ENCODE peak calls at places on chromosomes 12 and 14, in six cellular contexts. B, Z, N, X, H and P are unnamed samples. For H3K36me3, the result is how much of the 10 kb centered on the place peaks cover.

GRCh38 chr12:100290016-100290415 is 23.0 kb downstream of the SCYL2 start:
- DNase-seq in B (no peak), Z (no peak), N (no peak), X (no peak), H (no peak), P (no peak)

GRCh38 chr14:93693914-93694313 is 94.4 kb downstream of the PRIMA1 start:
- DNase-seq in X (peak), B (no peak), Z (peak), N (no peak), H (no peak), P (peak)

GRCh38 chr12:40031965-40032364 is 73.9 kb downstream of the SLC2A13 start:
- DNase-seq in Z (no peak), X (no peak), N (no peak), H (no peak), B (no peak), P (peak)

GRCh38 chr12:30828686-30829085 is 73.9 kb upstream of the CAPRIN2 start:
- DNase-seq in H (no peak), Z (no peak), N (peak), B (no peak), X (no peak), P (no peak)

GRCh38 chr12:14399871-14400270 is 34.4 kb downstream of the ATF7IP start:
- DNase-seq in Z (peak), N (no peak), H (peak), X (no peak), B (peak), P (no peak)

GRCh38 chr12:14681640-14682039 is 14.8 kb downstream of the GUCY2C start:
- DNase-seq in Z (no peak), X (no peak), N (no peak), H (no peak), B (no peak), P (no peak)

GRCh38 chr14:73576391-73576790 is 7.4 kb downstream of the ACOT2 start:
- DNase-seq in Z (no peak), X (no peak), H (peak), B (peak), N (no peak), P (no peak)

GRCh38 chr14:50452979-50453705 is 56.5 kb upstream of the CDKL1 start:
- DNase-seq in Z (peak), N (no peak), X (no peak), B (peak), H (peak), P (no peak)

GRCh38 chr14:46663382-46663781 is 11.8 kb upstream of the RPL10L start:
- DNase-seq in H (no peak), Z (no peak), X (no peak), N (no peak), B (no peak), P (no peak)

GRCh38 chr12:66636771-66637170 is 42.1 kb downstream of the GRIP1 start:
- DNase-seq in H (no peak), B (no peak), N (no peak), Z (no peak), X (no peak), P (peak)

GRCh38 chr14:94780536-94781404 is 10.9 kb upstream of the GSC start:
- DNase-seq in N (peak), Z (peak), X (peak), H (no peak), B (no peak), P (peak)

GRCh38 chr12:92927436-92928116 is 1.5 kb downstream of the EEA1 start:
- DNase-seq in X (no peak), B (peak), Z (peak), N (no peak), H (peak), P (peak)

GRCh38 chr12:110254971-110255540 is 26.0 kb upstream of the ATP2A2 start:
- DNase-seq in H (no peak), X (no peak), N (peak), Z (no peak), B (no peak), P (no peak)

GRCh38 chr12:20058068-20058467 is 310.3 kb upstream of the PDE3A start:
- DNase-seq in N (no peak), B (no peak), Z (no peak), X (no peak), H (no peak), P (no peak)

GRCh38 chr12:48980389-48980952 is 2.3 kb downstream of the WNT1 start:
- DNase-seq in Z (peak), B (no peak), N (peak), X (no peak), H (no peak), P (peak)

GRCh38 chr14:93332032-93332852 is 594 bp downstream of the BTBD7 start:
- DNase-seq in H (peak), B (peak), N (peak), X (peak), Z (peak), P (peak)

GRCh38 chr14:36430169-36430568 is 89.9 kb downstream of the NKX2-1 start:
- DNase-seq in H (no peak), N (peak), B (no peak), Z (peak), X (no peak), P (no peak)

GRCh38 chr12:58530421-58531067 is 389.8 kb downstream of the LRIG3 start:
- DNase-seq in B (peak), X (no peak), Z (no peak), H (peak), N (no peak), P (no peak)

GRCh38 chr12:126038434-126038833 is 973.2 kb downstream of the AACS start:
- DNase-seq in H (no peak), B (no peak), N (no peak), Z (no peak), X (no peak), P (no peak)

GRCh38 chr14:91331761-91332447 is 85.7 kb downstream of the CCDC88C start:
- DNase-seq in H (no peak), Z (no peak), X (no peak), B (no peak), N (no peak), P (no peak)

GRCh38 chr14:91330111-91330696 is 85.7 kb upstream of the GPR68 start:
- DNase-seq in N (peak), X (no peak), Z (no peak), H (no peak), B (no peak), P (no peak)

GRCh38 chr14:91330846-91331245 is 86.3 kb upstream of the GPR68 start:
- DNase-seq in Z (no peak), N (no peak), X (no peak), H (no peak), B (no peak), P (no peak)

GRCh38 chr14:91333640-91334039 is 84.0 kb downstream of the CCDC88C start:
- DNase-seq in Z (no peak), X (no peak), H (no peak), N (no peak), B (no peak), P (no peak)

GRCh38 chr14:91332448-91333059 is 85.1 kb downstream of the CCDC88C start:
- DNase-seq in H (no peak), N (no peak), B (no peak), Z (no peak), X (no peak), P (no peak)
- H3K9ac ChIP-seq in H (no peak), N (no peak), B (no peak), Z (no peak), X (no peak), P (no peak)

DNA sequence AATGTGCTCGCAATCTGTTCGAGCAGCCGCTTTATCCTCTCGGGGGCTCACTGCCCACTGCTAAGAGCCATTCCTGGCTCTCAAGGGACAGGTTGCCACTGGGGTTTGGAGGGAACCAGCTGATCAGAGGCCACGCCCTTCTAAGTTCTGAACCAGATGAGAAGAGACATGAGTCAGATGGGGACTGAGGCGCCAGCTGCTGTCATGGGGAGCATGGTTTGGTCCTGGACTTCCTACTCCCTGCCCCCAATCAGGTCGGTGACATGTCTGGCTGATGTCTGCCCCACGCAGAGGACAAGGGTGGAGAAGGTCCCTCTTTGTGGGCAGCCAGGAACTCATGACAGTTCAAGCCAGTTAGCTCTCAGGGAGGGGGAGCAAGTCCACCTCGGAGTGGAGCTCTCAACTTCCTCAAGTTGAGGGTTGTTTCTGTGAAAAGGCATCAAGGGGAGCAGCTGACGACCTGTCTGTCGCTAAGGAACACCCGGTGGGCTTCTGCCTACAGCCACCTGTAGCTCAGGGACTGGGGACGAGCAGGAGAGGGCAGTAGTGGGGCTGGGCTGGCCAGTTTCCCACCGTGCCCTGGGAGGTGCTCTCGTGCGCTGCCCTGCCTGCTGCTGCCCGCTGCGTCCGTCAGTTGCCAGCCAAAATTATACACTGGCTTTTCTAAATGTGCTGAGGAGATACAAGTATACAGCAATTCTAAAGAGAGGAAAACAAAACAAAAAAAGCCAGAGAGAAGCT is 20.4 kb downstream of the PSMC1 start:
- DNase-seq in B (peak), X (no peak), H (no peak), N (peak), Z (peak), P (peak)
- H3K36me3 ChIP-seq in B (under half), X (half or more), H (under half), N (under half), Z (under half), P (under half)

GRCh38 chr14:106788534-106788933 is 1262.2 kb downstream of the TMEM121 start:
- DNase-seq in X (no peak), Z (no peak), B (no peak), H (no peak), N (no peak), P (no peak)
- H3K27ac ChIP-seq in X (no peak), Z (no peak), B (no peak), H (no peak), N (no peak), P (no peak)

DNA sequence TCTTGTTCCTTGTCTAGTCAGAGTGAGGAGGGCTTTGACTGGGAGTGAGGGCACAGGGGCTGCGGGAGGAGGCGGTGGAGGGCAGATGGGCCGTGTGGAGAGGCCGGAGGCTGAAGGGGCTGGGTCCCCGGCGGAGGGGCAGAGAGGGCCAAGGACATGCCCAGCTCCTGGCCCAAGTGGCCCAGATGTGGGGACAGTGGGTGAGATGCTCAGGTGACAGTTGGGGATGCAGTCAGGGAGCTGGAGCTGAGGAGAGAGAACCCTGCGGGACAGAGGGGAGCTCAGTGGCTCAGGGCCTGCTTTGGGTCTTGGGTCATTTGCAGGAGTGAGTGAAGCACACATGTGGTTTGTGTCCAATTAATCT is 26.5 kb upstream of the PLD4 start:
- DNase-seq in N (peak), X (no peak), H (no peak), B (no peak), Z (no peak), P (no peak)
- H3K9ac ChIP-seq in N (no peak), X (no peak), H (no peak), B (no peak), Z (no peak), P (no peak)

DNA sequence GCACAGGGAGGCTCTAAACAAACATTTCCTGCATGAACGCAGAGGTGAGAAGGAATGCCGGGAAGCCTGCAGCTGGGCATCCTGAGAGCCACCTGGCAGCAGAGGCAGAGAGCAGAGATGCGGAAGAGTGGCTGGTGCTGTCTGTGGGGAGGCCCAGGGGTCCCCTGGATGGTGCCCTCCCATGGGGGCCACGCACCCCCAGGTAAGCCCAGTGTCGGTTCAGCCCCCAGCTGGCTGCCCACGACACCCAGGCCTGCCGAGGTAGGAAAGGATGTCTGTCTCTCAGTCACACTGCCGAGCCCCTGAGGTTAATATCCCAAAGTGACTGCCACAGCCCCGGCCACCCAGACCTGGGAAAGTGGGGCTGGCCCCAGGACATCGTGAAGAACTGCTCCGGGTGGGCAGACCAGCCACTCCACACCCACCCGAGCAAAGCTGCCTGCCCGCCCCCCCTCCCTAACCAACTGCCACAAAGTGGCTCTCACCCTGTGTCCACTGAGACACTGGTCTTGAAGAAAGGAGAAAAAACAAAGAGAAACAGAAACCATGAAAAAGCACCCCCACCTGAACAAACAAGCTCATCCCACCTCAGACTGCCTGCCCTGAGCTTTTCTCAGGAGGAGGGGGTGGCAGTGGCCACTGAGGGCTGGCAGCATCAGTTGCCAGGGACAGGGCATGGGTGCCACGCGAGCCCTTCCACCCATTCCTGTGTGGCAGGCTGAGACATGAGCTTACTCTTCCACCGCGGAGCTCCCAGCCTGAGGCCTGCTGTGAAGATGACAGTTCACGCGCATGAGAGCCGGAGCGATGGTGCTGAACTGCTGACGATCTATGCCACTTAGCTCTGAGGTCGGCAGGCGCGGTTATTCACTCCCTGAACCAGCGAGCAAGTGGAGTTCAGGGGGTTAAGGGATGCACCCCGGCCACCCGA is 40.8 kb downstream of the CCDC88C start:
- DNase-seq in H (no peak), X (no peak), Z (no peak), B (no peak), N (peak), P (no peak)
- H3K36me3 ChIP-seq in H (under half), X (under half), Z (under half), B (under half), N (under half), P (under half)

GRCh38 chr14:77314539-77314938 is 6.1 kb downstream of the POMT2 start:
- DNase-seq in H (no peak), B (no peak), Z (no peak), N (peak), X (no peak), P (no peak)

GRCh38 chr14:77315115-77315944 is 5.4 kb downstream of the POMT2 start:
- DNase-seq in H (no peak), N (peak), X (no peak), B (no peak), Z (no peak), P (peak)

GRCh38 chr14:77311217-77311616 is 9.5 kb downstream of the POMT2 start:
- DNase-seq in N (no peak), X (no peak), Z (no peak), B (no peak), H (no peak), P (no peak)

GRCh38 chr14:77313374-77313773 is 7.3 kb downstream of the POMT2 start:
- DNase-seq in Z (peak), X (no peak), N (peak), B (no peak), H (no peak), P (no peak)

GRCh38 chr14:77314043-77314442 is 6.6 kb downstream of the POMT2 start:
- DNase-seq in B (peak), H (peak), X (no peak), Z (peak), N (peak), P (no peak)
- H3K27ac ChIP-seq in B (peak), H (peak), X (no peak), Z (peak), N (peak), P (no peak)

DNA sequence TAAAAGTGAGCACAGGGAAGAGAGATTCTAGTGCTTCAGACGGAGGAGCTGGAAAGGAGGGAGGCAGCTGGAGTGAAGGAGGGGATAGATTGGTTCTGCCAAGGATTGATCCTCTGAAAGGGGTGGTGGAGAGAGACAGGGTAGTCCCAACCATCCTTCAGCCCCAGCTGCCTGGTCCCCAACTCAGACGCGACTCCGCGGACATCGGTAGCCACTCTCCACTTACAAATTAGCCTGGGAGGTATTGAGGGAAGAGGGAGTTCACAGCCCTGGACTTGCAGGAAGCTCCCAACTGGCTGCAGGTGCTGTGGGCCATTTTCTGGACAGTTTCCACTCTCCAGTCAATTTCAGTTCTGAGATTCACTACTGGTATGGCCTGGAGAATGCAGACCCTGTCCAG is 1.2 kb downstream of the PLEKHD1 start:
- DNase-seq in H (no peak), B (no peak), Z (no peak), N (no peak), X (no peak), P (no peak)
- H3K9ac ChIP-seq in H (no peak), B (no peak), Z (no peak), N (no peak), X (no peak), P (no peak)

DNA sequence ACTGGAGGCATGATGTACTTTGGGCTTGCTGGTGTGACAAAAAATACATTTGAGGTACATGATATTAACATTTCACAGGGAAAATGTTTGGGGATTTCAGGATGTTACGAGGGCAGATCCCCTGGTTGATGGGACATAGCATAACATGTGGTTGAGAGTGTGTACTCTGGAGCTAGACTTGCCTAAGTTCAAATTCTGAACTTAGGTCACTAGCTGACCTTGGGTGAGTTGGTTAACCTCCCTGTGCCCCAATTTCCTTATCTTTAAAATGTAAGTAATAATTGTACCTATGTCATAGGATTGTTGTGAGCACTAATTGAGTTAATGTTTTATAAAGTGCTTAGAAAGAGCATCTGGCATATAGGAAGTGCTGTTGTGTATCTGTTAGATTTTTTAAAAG is 64.8 kb upstream of the ATF1 start:
- DNase-seq in B (no peak), X (no peak), Z (no peak), H (no peak), N (no peak), P (no peak)
- H3K36me3 ChIP-seq in B (under half), X (half or more), Z (under half), H (under half), N (half or more), P (under half)

GRCh38 chr14:32470161-32470705 is 141.1 kb downstream of the AKAP6 start:
- DNase-seq in N (no peak), H (peak), X (no peak), B (peak), Z (no peak), P (no peak)
- H3K27ac ChIP-seq in N (no peak), H (peak), X (no peak), B (no peak), Z (no peak), P (no peak)